ENCODE peak calls at places on chromosomes 1 and 21, in eight cellular contexts. One of them, this sample, is unnamed.

GRCh38 chr21:29064850-29065481 is 8.5 kb downstream of the CCT8 start:
- DNase-seq in midbrain: no peak
- DNase-seq in GM10248: peak; percentile 47
- DNase-seq in naive B cell: no peak
- DNase-seq in HEK293T: no peak
- DNase-seq in activated CD8-positive, alpha-beta memory T cell treated with anti-CD3 and anti-CD28 coated beads for 48 hours: no peak
- DNase-seq in stimulated activated CD8-positive, alpha-beta memory T cell treated with anti-CD3 and anti-CD28 coated beads, Interleukin-15, amount 100 ng/mL, for 1 hour: no peak
- DNase-seq in lower lobe of right lung: no peak
- DNase-seq in this sample: no peak

GRCh38 chr1:172343246-172344099 is 77.0 kb upstream of the C1orf105 start:
- DNase-seq in stimulated activated CD8-positive, alpha-beta memory T cell treated with anti-CD3 and anti-CD28 coated beads, Interleukin-15, amount 100 ng/mL, for 1 hour: no peak
- DNase-seq in midbrain: no peak
- DNase-seq in activated CD8-positive, alpha-beta memory T cell treated with anti-CD3 and anti-CD28 coated beads for 48 hours: no peak
- DNase-seq in lower lobe of right lung: no peak
- DNase-seq in HEK293T: no peak
- DNase-seq in GM10248: no peak
- DNase-seq in naive B cell: no peak
- DNase-seq in this sample: peak; percentile 85

GRCh38 chr1:31238986-31239613 is 587 bp downstream of the NKAIN1 start:
- DNase-seq in stimulated activated CD8-positive, alpha-beta memory T cell treated with anti-CD3 and anti-CD28 coated beads, Interleukin-15, amount 100 ng/mL, for 1 hour: no peak
- DNase-seq in GM10248: no peak
- DNase-seq in lower lobe of right lung: no peak
- DNase-seq in midbrain: peak; percentile 16
- DNase-seq in HEK293T: peak; percentile 67
- DNase-seq in activated CD8-positive, alpha-beta memory T cell treated with anti-CD3 and anti-CD28 coated beads for 48 hours: no peak
- DNase-seq in naive B cell: no peak
- DNase-seq in this sample: no peak

GRCh38 chr1:219201656-219202055 is 28.0 kb downstream of the LYPLAL1 start:
- DNase-seq in lower lobe of right lung: no peak
- DNase-seq in stimulated activated CD8-positive, alpha-beta memory T cell treated with anti-CD3 and anti-CD28 coated beads, Interleukin-15, amount 100 ng/mL, for 1 hour: no peak
- DNase-seq in HEK293T: no peak
- DNase-seq in naive B cell: no peak
- DNase-seq in activated CD8-positive, alpha-beta memory T cell treated with anti-CD3 and anti-CD28 coated beads for 48 hours: no peak
- DNase-seq in GM10248: no peak
- DNase-seq in midbrain: no peak
- DNase-seq in this sample: no peak

GRCh38 chr21:28705616-28706015 is 287.1 kb downstream of the LTN1 start:
- DNase-seq in activated CD8-positive, alpha-beta memory T cell treated with anti-CD3 and anti-CD28 coated beads for 48 hours: no peak
- DNase-seq in GM10248: no peak
- DNase-seq in midbrain: no peak
- DNase-seq in lower lobe of right lung: no peak
- DNase-seq in HEK293T: no peak
- DNase-seq in naive B cell: no peak
- DNase-seq in stimulated activated CD8-positive, alpha-beta memory T cell treated with anti-CD3 and anti-CD28 coated beads, Interleukin-15, amount 100 ng/mL, for 1 hour: no peak
- DNase-seq in this sample: peak; percentile 20

GRCh38 chr1:38929476-38929875 is 12.2 kb downstream of the RHBDL2 start:
- DNase-seq in stimulated activated CD8-positive, alpha-beta memory T cell treated with anti-CD3 and anti-CD28 coated beads, Interleukin-15, amount 100 ng/mL, for 1 hour: no peak
- DNase-seq in HEK293T: no peak
- DNase-seq in lower lobe of right lung: no peak
- DNase-seq in activated CD8-positive, alpha-beta memory T cell treated with anti-CD3 and anti-CD28 coated beads for 48 hours: no peak
- DNase-seq in naive B cell: no peak
- DNase-seq in GM10248: no peak
- DNase-seq in midbrain: peak; percentile 91
- DNase-seq in this sample: peak; percentile 91

GRCh38 chr1:204445860-204446412 is 34.3 kb upstream of the PPP1R15B start:
- DNase-seq in naive B cell: no peak
- DNase-seq in activated CD8-positive, alpha-beta memory T cell treated with anti-CD3 and anti-CD28 coated beads for 48 hours: no peak
- DNase-seq in lower lobe of right lung: no peak
- DNase-seq in GM10248: peak; percentile 56
- DNase-seq in stimulated activated CD8-positive, alpha-beta memory T cell treated with anti-CD3 and anti-CD28 coated beads, Interleukin-15, amount 100 ng/mL, for 1 hour: no peak
- DNase-seq in HEK293T: peak; percentile 88
- DNase-seq in midbrain: no peak
- DNase-seq in this sample: peak; percentile 45

GRCh38 chr1:35261412-35262120 is 6.9 kb upstream of the ZMYM4 start:
- DNase-seq in naive B cell: no peak
- DNase-seq in lower lobe of right lung: no peak
- DNase-seq in midbrain: no peak
- DNase-seq in activated CD8-positive, alpha-beta memory T cell treated with anti-CD3 and anti-CD28 coated beads for 48 hours: no peak
- DNase-seq in HEK293T: no peak
- DNase-seq in stimulated activated CD8-positive, alpha-beta memory T cell treated with anti-CD3 and anti-CD28 coated beads, Interleukin-15, amount 100 ng/mL, for 1 hour: no peak
- DNase-seq in GM10248: no peak
- DNase-seq in this sample: no peak

GRCh38 chr1:161782886-161783285 is 16.8 kb downstream of the ATF6 start:
- DNase-seq in activated CD8-positive, alpha-beta memory T cell treated with anti-CD3 and anti-CD28 coated beads for 48 hours: no peak
- DNase-seq in stimulated activated CD8-positive, alpha-beta memory T cell treated with anti-CD3 and anti-CD28 coated beads, Interleukin-15, amount 100 ng/mL, for 1 hour: no peak
- DNase-seq in naive B cell: no peak
- DNase-seq in midbrain: no peak
- DNase-seq in lower lobe of right lung: no peak
- DNase-seq in GM10248: no peak
- DNase-seq in HEK293T: no peak
- DNase-seq in this sample: no peak

GRCh38 chr21:21373969-21374368 is 375.8 kb downstream of the NCAM2 start:
- DNase-seq in naive B cell: no peak
- DNase-seq in HEK293T: no peak
- DNase-seq in stimulated activated CD8-positive, alpha-beta memory T cell treated with anti-CD3 and anti-CD28 coated beads, Interleukin-15, amount 100 ng/mL, for 1 hour: no peak
- DNase-seq in activated CD8-positive, alpha-beta memory T cell treated with anti-CD3 and anti-CD28 coated beads for 48 hours: no peak
- DNase-seq in lower lobe of right lung: no peak
- DNase-seq in GM10248: no peak
- DNase-seq in midbrain: no peak
- DNase-seq in this sample: no peak

GRCh38 chr1:38522998-38523939 is 336.3 kb downstream of the RRAGC start:
- DNase-seq in midbrain: no peak
- DNase-seq in activated CD8-positive, alpha-beta memory T cell treated with anti-CD3 and anti-CD28 coated beads for 48 hours: no peak
- DNase-seq in stimulated activated CD8-positive, alpha-beta memory T cell treated with anti-CD3 and anti-CD28 coated beads, Interleukin-15, amount 100 ng/mL, for 1 hour: no peak
- DNase-seq in naive B cell: no peak
- DNase-seq in GM10248: no peak
- DNase-seq in HEK293T: no peak
- DNase-seq in lower lobe of right lung: no peak
- DNase-seq in this sample: no peak

GRCh38 chr1:218164111-218164929 is 120.8 kb upstream of the RRP15 start:
- DNase-seq in activated CD8-positive, alpha-beta memory T cell treated with anti-CD3 and anti-CD28 coated beads for 48 hours: no peak
- DNase-seq in stimulated activated CD8-positive, alpha-beta memory T cell treated with anti-CD3 and anti-CD28 coated beads, Interleukin-15, amount 100 ng/mL, for 1 hour: no peak
- DNase-seq in midbrain: no peak
- DNase-seq in GM10248: peak; percentile 13
- DNase-seq in naive B cell: peak; percentile 3
- DNase-seq in lower lobe of right lung: peak; percentile 48
- DNase-seq in HEK293T: peak; percentile 40
- DNase-seq in this sample: peak; percentile 49

GRCh38 chr21:25578070-25578961 is 29.0 kb downstream of the MRPL39 start:
- DNase-seq in lower lobe of right lung: no peak
- DNase-seq in midbrain: no peak
- DNase-seq in GM10248: no peak
- DNase-seq in stimulated activated CD8-positive, alpha-beta memory T cell treated with anti-CD3 and anti-CD28 coated beads, Interleukin-15, amount 100 ng/mL, for 1 hour: no peak
- DNase-seq in HEK293T: no peak
- DNase-seq in activated CD8-positive, alpha-beta memory T cell treated with anti-CD3 and anti-CD28 coated beads for 48 hours: no peak
- DNase-seq in naive B cell: no peak
- DNase-seq in this sample: no peak

GRCh38 chr1:92933459-92933858 is 27.8 kb downstream of the DIPK1A start:
- DNase-seq in stimulated activated CD8-positive, alpha-beta memory T cell treated with anti-CD3 and anti-CD28 coated beads, Interleukin-15, amount 100 ng/mL, for 1 hour: no peak
- DNase-seq in midbrain: no peak
- DNase-seq in activated CD8-positive, alpha-beta memory T cell treated with anti-CD3 and anti-CD28 coated beads for 48 hours: no peak
- DNase-seq in lower lobe of right lung: no peak
- DNase-seq in naive B cell: no peak
- DNase-seq in HEK293T: no peak
- DNase-seq in GM10248: no peak
- DNase-seq in this sample: no peak

GRCh38 chr1:94865369-94865768 is 45.2 kb downstream of the SLC44A3 start:
- DNase-seq in lower lobe of right lung: no peak
- DNase-seq in activated CD8-positive, alpha-beta memory T cell treated with anti-CD3 and anti-CD28 coated beads for 48 hours: no peak
- DNase-seq in naive B cell: no peak
- DNase-seq in midbrain: peak; percentile 46
- DNase-seq in stimulated activated CD8-positive, alpha-beta memory T cell treated with anti-CD3 and anti-CD28 coated beads, Interleukin-15, amount 100 ng/mL, for 1 hour: no peak
- DNase-seq in HEK293T: no peak
- DNase-seq in GM10248: no peak
- DNase-seq in this sample: peak; percentile 90

GRCh38 chr1:15923241-15923640 is 52.7 kb downstream of the ZBTB17 start:
- DNase-seq in activated CD8-positive, alpha-beta memory T cell treated with anti-CD3 and anti-CD28 coated beads for 48 hours: no peak
- DNase-seq in stimulated activated CD8-positive, alpha-beta memory T cell treated with anti-CD3 and anti-CD28 coated beads, Interleukin-15, amount 100 ng/mL, for 1 hour: no peak
- DNase-seq in lower lobe of right lung: no peak
- DNase-seq in midbrain: no peak
- DNase-seq in naive B cell: no peak
- DNase-seq in HEK293T: no peak
- DNase-seq in GM10248: no peak
- DNase-seq in this sample: peak; percentile 82

GRCh38 chr1:69483219-69483618 is 84.5 kb upstream of the LRRC7 start:
- DNase-seq in GM10248: no peak
- DNase-seq in naive B cell: no peak
- DNase-seq in activated CD8-positive, alpha-beta memory T cell treated with anti-CD3 and anti-CD28 coated beads for 48 hours: no peak
- DNase-seq in lower lobe of right lung: no peak
- DNase-seq in stimulated activated CD8-positive, alpha-beta memory T cell treated with anti-CD3 and anti-CD28 coated beads, Interleukin-15, amount 100 ng/mL, for 1 hour: no peak
- DNase-seq in midbrain: no peak
- DNase-seq in HEK293T: no peak
- DNase-seq in this sample: no peak

GRCh38 chr1:111446967-111447892 is 1.8 kb downstream of the WDR77 start:
- DNase-seq in naive B cell: no peak
- DNase-seq in activated CD8-positive, alpha-beta memory T cell treated with anti-CD3 and anti-CD28 coated beads for 48 hours: no peak
- DNase-seq in lower lobe of right lung: no peak
- DNase-seq in HEK293T: no peak
- DNase-seq in midbrain: no peak
- DNase-seq in GM10248: no peak
- DNase-seq in stimulated activated CD8-positive, alpha-beta memory T cell treated with anti-CD3 and anti-CD28 coated beads, Interleukin-15, amount 100 ng/mL, for 1 hour: no peak
- DNase-seq in this sample: no peak

GRCh38 chr1:15246960-15247614 is at the start of gene FHAD1:
- DNase-seq in lower lobe of right lung: peak; percentile 84
- DNase-seq in activated CD8-positive, alpha-beta memory T cell treated with anti-CD3 and anti-CD28 coated beads for 48 hours: peak; percentile 34
- DNase-seq in naive B cell: no peak
- DNase-seq in GM10248: peak; percentile 75
- DNase-seq in stimulated activated CD8-positive, alpha-beta memory T cell treated with anti-CD3 and anti-CD28 coated beads, Interleukin-15, amount 100 ng/mL, for 1 hour: no peak
- DNase-seq in midbrain: no peak
- DNase-seq in HEK293T: peak; percentile 89
- DNase-seq in this sample: peak; percentile 92

GRCh38 chr1:46493316-46494032 is 3.8 kb downstream of the DMBX1 start:
- DNase-seq in lower lobe of right lung: no peak
- DNase-seq in activated CD8-positive, alpha-beta memory T cell treated with anti-CD3 and anti-CD28 coated beads for 48 hours: no peak
- DNase-seq in HEK293T: no peak
- DNase-seq in GM10248: no peak
- DNase-seq in naive B cell: no peak
- DNase-seq in stimulated activated CD8-positive, alpha-beta memory T cell treated with anti-CD3 and anti-CD28 coated beads, Interleukin-15, amount 100 ng/mL, for 1 hour: no peak
- DNase-seq in midbrain: no peak
- DNase-seq in this sample: no peak

GRCh38 chr1:153393926-153394325 is 3.1 kb upstream of the S100A8 start:
- DNase-seq in activated CD8-positive, alpha-beta memory T cell treated with anti-CD3 and anti-CD28 coated beads for 48 hours: no peak
- DNase-seq in stimulated activated CD8-positive, alpha-beta memory T cell treated with anti-CD3 and anti-CD28 coated beads, Interleukin-15, amount 100 ng/mL, for 1 hour: no peak
- DNase-seq in lower lobe of right lung: peak; percentile 55
- DNase-seq in HEK293T: no peak
- DNase-seq in GM10248: no peak
- DNase-seq in midbrain: no peak
- DNase-seq in naive B cell: no peak
- DNase-seq in this sample: no peak

GRCh38 chr1:55001311-55001710 is 2.6 kb downstream of the BSND start:
- DNase-seq in HEK293T: no peak
- DNase-seq in GM10248: no peak
- DNase-seq in lower lobe of right lung: no peak
- DNase-seq in naive B cell: no peak
- DNase-seq in stimulated activated CD8-positive, alpha-beta memory T cell treated with anti-CD3 and anti-CD28 coated beads, Interleukin-15, amount 100 ng/mL, for 1 hour: no peak
- DNase-seq in midbrain: no peak
- DNase-seq in activated CD8-positive, alpha-beta memory T cell treated with anti-CD3 and anti-CD28 coated beads for 48 hours: no peak
- DNase-seq in this sample: no peak

GRCh38 chr1:204191481-204191880 is 4.8 kb downstream of the KISS1 start:
- DNase-seq in midbrain: peak; percentile 66
- DNase-seq in activated CD8-positive, alpha-beta memory T cell treated with anti-CD3 and anti-CD28 coated beads for 48 hours: no peak
- DNase-seq in lower lobe of right lung: no peak
- DNase-seq in HEK293T: no peak
- DNase-seq in stimulated activated CD8-positive, alpha-beta memory T cell treated with anti-CD3 and anti-CD28 coated beads, Interleukin-15, amount 100 ng/mL, for 1 hour: no peak
- DNase-seq in GM10248: no peak
- DNase-seq in naive B cell: no peak
- DNase-seq in this sample: peak; percentile 60

GRCh38 chr1:115056395-115056798 is 26.8 kb downstream of the TSHB start:
- DNase-seq in GM10248: no peak
- DNase-seq in naive B cell: no peak
- DNase-seq in activated CD8-positive, alpha-beta memory T cell treated with anti-CD3 and anti-CD28 coated beads for 48 hours: no peak
- DNase-seq in midbrain: no peak
- DNase-seq in stimulated activated CD8-positive, alpha-beta memory T cell treated with anti-CD3 and anti-CD28 coated beads, Interleukin-15, amount 100 ng/mL, for 1 hour: no peak
- DNase-seq in HEK293T: no peak
- DNase-seq in lower lobe of right lung: no peak
- DNase-seq in this sample: peak; percentile 89

GRCh38 chr1:235160395-235160964 is 570 bp downstream of the RBM34 start:
- DNase-seq in GM10248: peak; percentile 58
- DNase-seq in naive B cell: no peak
- DNase-seq in stimulated activated CD8-positive, alpha-beta memory T cell treated with anti-CD3 and anti-CD28 coated beads, Interleukin-15, amount 100 ng/mL, for 1 hour: no peak
- DNase-seq in HEK293T: peak; percentile 67
- DNase-seq in activated CD8-positive, alpha-beta memory T cell treated with anti-CD3 and anti-CD28 coated beads for 48 hours: no peak
- DNase-seq in midbrain: no peak
- DNase-seq in lower lobe of right lung: no peak
- DNase-seq in this sample: no peak

GRCh38 chr1:240344918-240345317 is 253.2 kb downstream of the FMN2 start:
- DNase-seq in midbrain: no peak
- DNase-seq in lower lobe of right lung: no peak
- DNase-seq in activated CD8-positive, alpha-beta memory T cell treated with anti-CD3 and anti-CD28 coated beads for 48 hours: no peak
- DNase-seq in naive B cell: no peak
- DNase-seq in HEK293T: no peak
- DNase-seq in GM10248: no peak
- DNase-seq in stimulated activated CD8-positive, alpha-beta memory T cell treated with anti-CD3 and anti-CD28 coated beads, Interleukin-15, amount 100 ng/mL, for 1 hour: no peak
- DNase-seq in this sample: no peak

GRCh38 chr1:41547336-41547735 is 62.9 kb upstream of the EDN2 start:
- DNase-seq in HEK293T: no peak
- DNase-seq in stimulated activated CD8-positive, alpha-beta memory T cell treated with anti-CD3 and anti-CD28 coated beads, Interleukin-15, amount 100 ng/mL, for 1 hour: no peak
- DNase-seq in lower lobe of right lung: no peak
- DNase-seq in midbrain: no peak
- DNase-seq in naive B cell: no peak
- DNase-seq in activated CD8-positive, alpha-beta memory T cell treated with anti-CD3 and anti-CD28 coated beads for 48 hours: no peak
- DNase-seq in GM10248: no peak
- DNase-seq in this sample: no peak

GRCh38 chr1:207850621-207851407 is 60.1 kb downstream of the CD34 start:
- DNase-seq in naive B cell: no peak
- DNase-seq in HEK293T: no peak
- DNase-seq in midbrain: no peak
- DNase-seq in GM10248: no peak
- DNase-seq in lower lobe of right lung: no peak
- DNase-seq in stimulated activated CD8-positive, alpha-beta memory T cell treated with anti-CD3 and anti-CD28 coated beads, Interleukin-15, amount 100 ng/mL, for 1 hour: no peak
- DNase-seq in activated CD8-positive, alpha-beta memory T cell treated with anti-CD3 and anti-CD28 coated beads for 48 hours: no peak
- DNase-seq in this sample: no peak

GRCh38 chr1:109509176-109510134 is at the start of gene AMIGO1:
- DNase-seq in midbrain: peak; percentile 42
- DNase-seq in GM10248: peak; percentile 75
- DNase-seq in lower lobe of right lung: peak; percentile 77
- DNase-seq in HEK293T: peak; percentile 91
- DNase-seq in naive B cell: peak; percentile 58
- DNase-seq in activated CD8-positive, alpha-beta memory T cell treated with anti-CD3 and anti-CD28 coated beads for 48 hours: peak; percentile 38
- DNase-seq in stimulated activated CD8-positive, alpha-beta memory T cell treated with anti-CD3 and anti-CD28 coated beads, Interleukin-15, amount 100 ng/mL, for 1 hour: no peak
- DNase-seq in this sample: peak; percentile 75

GRCh38 chr1:167762061-167762746 is 40.4 kb downstream of the MPZL1 start:
- DNase-seq in naive B cell: no peak
- DNase-seq in HEK293T: no peak
- DNase-seq in midbrain: no peak
- DNase-seq in GM10248: no peak
- DNase-seq in stimulated activated CD8-positive, alpha-beta memory T cell treated with anti-CD3 and anti-CD28 coated beads, Interleukin-15, amount 100 ng/mL, for 1 hour: no peak
- DNase-seq in activated CD8-positive, alpha-beta memory T cell treated with anti-CD3 and anti-CD28 coated beads for 48 hours: no peak
- DNase-seq in lower lobe of right lung: no peak
- DNase-seq in this sample: no peak

GRCh38 chr1:235152235-235152634 is 8.8 kb downstream of the RBM34 start:
- DNase-seq in activated CD8-positive, alpha-beta memory T cell treated with anti-CD3 and anti-CD28 coated beads for 48 hours: no peak
- DNase-seq in lower lobe of right lung: no peak
- DNase-seq in midbrain: no peak
- DNase-seq in naive B cell: no peak
- DNase-seq in HEK293T: no peak
- DNase-seq in stimulated activated CD8-positive, alpha-beta memory T cell treated with anti-CD3 and anti-CD28 coated beads, Interleukin-15, amount 100 ng/mL, for 1 hour: no peak
- DNase-seq in GM10248: no peak
- DNase-seq in this sample: no peak

GRCh38 chr1:201542166-201543045 is 3.5 kb downstream of the NAV1 start:
- DNase-seq in activated CD8-positive, alpha-beta memory T cell treated with anti-CD3 and anti-CD28 coated beads for 48 hours: no peak
- DNase-seq in midbrain: no peak
- DNase-seq in stimulated activated CD8-positive, alpha-beta memory T cell treated with anti-CD3 and anti-CD28 coated beads, Interleukin-15, amount 100 ng/mL, for 1 hour: no peak
- DNase-seq in GM10248: no peak
- DNase-seq in naive B cell: no peak
- DNase-seq in lower lobe of right lung: no peak
- DNase-seq in HEK293T: no peak
- DNase-seq in this sample: peak; percentile 77

GRCh38 chr1:13950637-13951036 is 250.6 kb downstream of the PRDM2 start:
- DNase-seq in GM10248: no peak
- DNase-seq in midbrain: no peak
- DNase-seq in stimulated activated CD8-positive, alpha-beta memory T cell treated with anti-CD3 and anti-CD28 coated beads, Interleukin-15, amount 100 ng/mL, for 1 hour: no peak
- DNase-seq in HEK293T: peak; percentile 25
- DNase-seq in activated CD8-positive, alpha-beta memory T cell treated with anti-CD3 and anti-CD28 coated beads for 48 hours: no peak
- DNase-seq in lower lobe of right lung: no peak
- DNase-seq in naive B cell: no peak
- DNase-seq in this sample: no peak

GRCh38 chr1:1974834-1975233 is 28.8 kb downstream of the CFAP74 start:
- DNase-seq in lower lobe of right lung: no peak
- DNase-seq in HEK293T: no peak
- DNase-seq in stimulated activated CD8-positive, alpha-beta memory T cell treated with anti-CD3 and anti-CD28 coated beads, Interleukin-15, amount 100 ng/mL, for 1 hour: no peak
- DNase-seq in naive B cell: no peak
- DNase-seq in midbrain: no peak
- DNase-seq in GM10248: no peak
- DNase-seq in activated CD8-positive, alpha-beta memory T cell treated with anti-CD3 and anti-CD28 coated beads for 48 hours: no peak
- DNase-seq in this sample: no peak

This sample was measured in astrocyte of the hippocampus.